ENCODE peak calls at places on chromosomes 2 and 18, in ten cellular contexts. One of them, this sample, is unnamed.

GRCh38 chr2:73175663-73176204 is 26.6 kb upstream of the NOTO start:
- DNase-seq in choroid plexus epithelial cell: peak; percentile 54
- DNase-seq in left ventricle myocardium inferior: peak; percentile 88
- DNase-seq in CD8-positive, alpha-beta T cell: no peak
- DNase-seq in AG09319: no peak
- DNase-seq in endothelial cell: peak; percentile 68
- DNase-seq in prostate gland: peak; percentile 65
- DNase-seq in GM12865: peak; percentile 57
- DNase-seq in fibroblast of pulmonary artery: peak; percentile 63
- DNase-seq in GM13977: peak; percentile 77
- DNase-seq in this sample: peak; percentile 64

GRCh38 chr2:48946444-48947048 is 191.0 kb upstream of the LHCGR start:
- DNase-seq in choroid plexus epithelial cell: peak; percentile 61
- DNase-seq in left ventricle myocardium inferior: no peak
- DNase-seq in CD8-positive, alpha-beta T cell: no peak
- DNase-seq in AG09319: no peak
- DNase-seq in endothelial cell: peak; percentile 32
- DNase-seq in prostate gland: peak; percentile 42
- DNase-seq in GM12865: peak; percentile 68
- DNase-seq in fibroblast of pulmonary artery: peak; percentile 64
- DNase-seq in GM13977: peak; percentile 63
- DNase-seq in this sample: no peak

GRCh38 chr18:48663931-48664847 is 125.4 kb downstream of the CTIF start:
- DNase-seq in choroid plexus epithelial cell: peak; percentile 60
- DNase-seq in left ventricle myocardium inferior: peak; percentile 71
- DNase-seq in CD8-positive, alpha-beta T cell: peak; percentile 22
- DNase-seq in AG09319: peak; percentile 14
- DNase-seq in endothelial cell: peak; percentile 85
- DNase-seq in prostate gland: peak; percentile 59
- DNase-seq in GM12865: peak; percentile 53
- DNase-seq in fibroblast of pulmonary artery: peak; percentile 59
- DNase-seq in GM13977: peak; percentile 74
- DNase-seq in this sample: peak; percentile 35

GRCh38 chr2:173831312-173832229 is 133.6 kb downstream of the SP3 start:
- DNase-seq in choroid plexus epithelial cell: peak; percentile 86
- DNase-seq in left ventricle myocardium inferior: peak; percentile 69
- DNase-seq in CD8-positive, alpha-beta T cell: no peak
- DNase-seq in AG09319: peak; percentile 16
- DNase-seq in endothelial cell: no peak
- DNase-seq in prostate gland: no peak
- DNase-seq in GM12865: no peak
- DNase-seq in fibroblast of pulmonary artery: peak; percentile 71
- DNase-seq in GM13977: no peak
- DNase-seq in this sample: no peak

GRCh38 chr2:234289789-234290188 is 207.1 kb downstream of the ARL4C start:
- DNase-seq in choroid plexus epithelial cell: peak; percentile 89
- DNase-seq in left ventricle myocardium inferior: no peak
- DNase-seq in CD8-positive, alpha-beta T cell: no peak
- DNase-seq in AG09319: no peak
- DNase-seq in endothelial cell: no peak
- DNase-seq in prostate gland: no peak
- DNase-seq in GM12865: peak; percentile 67
- DNase-seq in fibroblast of pulmonary artery: peak; percentile 68
- DNase-seq in GM13977: no peak
- DNase-seq in this sample: peak; percentile 43

GRCh38 chr18:3380384-3380961 is 69.5 kb upstream of the TGIF1 start:
- DNase-seq in choroid plexus epithelial cell: peak; percentile 45
- DNase-seq in left ventricle myocardium inferior: no peak
- DNase-seq in CD8-positive, alpha-beta T cell: no peak
- DNase-seq in AG09319: no peak
- DNase-seq in endothelial cell: no peak
- DNase-seq in prostate gland: no peak
- DNase-seq in GM12865: no peak
- DNase-seq in fibroblast of pulmonary artery: peak; percentile 25
- DNase-seq in GM13977: no peak
- DNase-seq in this sample: no peak

GRCh38 chr2:138959031-138959430 is 178.8 kb upstream of the NXPH2 start:
- DNase-seq in choroid plexus epithelial cell: no peak
- DNase-seq in left ventricle myocardium inferior: no peak
- DNase-seq in CD8-positive, alpha-beta T cell: no peak
- DNase-seq in AG09319: no peak
- DNase-seq in endothelial cell: no peak
- DNase-seq in prostate gland: no peak
- DNase-seq in GM12865: no peak
- DNase-seq in fibroblast of pulmonary artery: no peak
- DNase-seq in GM13977: no peak
- DNase-seq in this sample: no peak

GRCh38 chr2:208033701-208034502 is 8.6 kb upstream of the PLEKHM3 start:
- DNase-seq in choroid plexus epithelial cell: peak; percentile 68
- DNase-seq in left ventricle myocardium inferior: peak; percentile 20
- DNase-seq in CD8-positive, alpha-beta T cell: no peak
- DNase-seq in AG09319: no peak
- DNase-seq in endothelial cell: peak; percentile 12
- DNase-seq in prostate gland: peak; percentile 61
- DNase-seq in GM12865: peak; percentile 82
- DNase-seq in fibroblast of pulmonary artery: peak; percentile 46
- DNase-seq in GM13977: peak; percentile 58
- DNase-seq in this sample: no peak

GRCh38 chr18:73340135-73340934 is 472.5 kb upstream of the NETO1 start:
- DNase-seq in choroid plexus epithelial cell: peak; percentile 72
- DNase-seq in left ventricle myocardium inferior: no peak
- DNase-seq in CD8-positive, alpha-beta T cell: no peak
- DNase-seq in AG09319: no peak
- DNase-seq in endothelial cell: no peak
- DNase-seq in prostate gland: no peak
- DNase-seq in GM12865: no peak
- DNase-seq in fibroblast of pulmonary artery: peak; percentile 5
- DNase-seq in GM13977: no peak
- DNase-seq in this sample: no peak

GRCh38 chr2:22124003-22124402 is 1000.2 kb downstream of the TDRD15 start:
- DNase-seq in choroid plexus epithelial cell: peak; percentile 4
- DNase-seq in left ventricle myocardium inferior: no peak
- DNase-seq in CD8-positive, alpha-beta T cell: no peak
- DNase-seq in AG09319: no peak
- DNase-seq in endothelial cell: no peak
- DNase-seq in prostate gland: no peak
- DNase-seq in GM12865: peak; percentile 2
- DNase-seq in fibroblast of pulmonary artery: peak; percentile 0
- DNase-seq in GM13977: no peak
- DNase-seq in this sample: no peak

GRCh38 chr18:44465337-44465736 is 215.4 kb upstream of the SETBP1 start:
- DNase-seq in choroid plexus epithelial cell: no peak
- DNase-seq in left ventricle myocardium inferior: no peak
- DNase-seq in CD8-positive, alpha-beta T cell: no peak
- DNase-seq in AG09319: no peak
- DNase-seq in endothelial cell: no peak
- DNase-seq in prostate gland: no peak
- DNase-seq in GM12865: no peak
- DNase-seq in fibroblast of pulmonary artery: peak; percentile 2
- DNase-seq in GM13977: no peak
- DNase-seq in this sample: no peak

GRCh38 chr2:121489284-121489683 is 41.4 kb upstream of the RNU4ATAC start:
- DNase-seq in choroid plexus epithelial cell: peak; percentile 92
- DNase-seq in left ventricle myocardium inferior: no peak
- DNase-seq in CD8-positive, alpha-beta T cell: no peak
- DNase-seq in AG09319: no peak
- DNase-seq in endothelial cell: no peak
- DNase-seq in prostate gland: peak; percentile 13
- DNase-seq in GM12865: peak; percentile 21
- DNase-seq in fibroblast of pulmonary artery: peak; percentile 60
- DNase-seq in GM13977: no peak
- DNase-seq in this sample: no peak

GRCh38 chr2:176080540-176081355 is 3.0 kb downstream of the EVX2 start:
- DNase-seq in choroid plexus epithelial cell: no peak
- DNase-seq in left ventricle myocardium inferior: no peak
- DNase-seq in CD8-positive, alpha-beta T cell: no peak
- DNase-seq in AG09319: no peak
- DNase-seq in endothelial cell: peak; percentile 8
- DNase-seq in prostate gland: no peak
- DNase-seq in GM12865: no peak
- DNase-seq in fibroblast of pulmonary artery: no peak
- DNase-seq in GM13977: peak; percentile 38
- DNase-seq in this sample: no peak
- TF ChIP-seq CTCF in choroid plexus epithelial cell: no peak
- TF ChIP-seq CTCF in left ventricle myocardium inferior: no peak
- TF ChIP-seq CTCF in CD8-positive, alpha-beta T cell: no peak
- TF ChIP-seq CTCF in AG09319: no peak
- TF ChIP-seq CTCF in endothelial cell: no peak
- TF ChIP-seq CTCF in prostate gland: no peak
- TF ChIP-seq CTCF in GM12865: no peak
- TF ChIP-seq CTCF in fibroblast of pulmonary artery: no peak
- TF ChIP-seq CTCF in GM13977: no peak
- TF ChIP-seq CTCF in this sample: no peak

GRCh38 chr18:5456577-5457466 is 87.0 kb downstream of the EPB41L3 start:
- DNase-seq in choroid plexus epithelial cell: peak; percentile 84
- DNase-seq in left ventricle myocardium inferior: no peak
- DNase-seq in CD8-positive, alpha-beta T cell: no peak
- DNase-seq in AG09319: no peak
- DNase-seq in endothelial cell: peak; percentile 32
- DNase-seq in prostate gland: no peak
- DNase-seq in GM12865: no peak
- DNase-seq in fibroblast of pulmonary artery: peak; percentile 66
- DNase-seq in GM13977: no peak
- DNase-seq in this sample: no peak
- TF ChIP-seq CTCF in choroid plexus epithelial cell: peak; percentile 59
- TF ChIP-seq CTCF in left ventricle myocardium inferior: peak; percentile 50
- TF ChIP-seq CTCF in CD8-positive, alpha-beta T cell: peak; percentile 14
- TF ChIP-seq CTCF in AG09319: peak; percentile 56
- TF ChIP-seq CTCF in endothelial cell: peak; percentile 50
- TF ChIP-seq CTCF in prostate gland: peak; percentile 36
- TF ChIP-seq CTCF in GM12865: no peak
- TF ChIP-seq CTCF in fibroblast of pulmonary artery: peak; percentile 52
- TF ChIP-seq CTCF in GM13977: no peak
- TF ChIP-seq CTCF in this sample: no peak

GRCh38 chr2:28469947-28470585 is 25.8 kb upstream of the PLB1 start:
- DNase-seq in choroid plexus epithelial cell: no peak
- DNase-seq in left ventricle myocardium inferior: no peak
- DNase-seq in CD8-positive, alpha-beta T cell: no peak
- DNase-seq in AG09319: no peak
- DNase-seq in endothelial cell: no peak
- DNase-seq in prostate gland: no peak
- DNase-seq in GM12865: no peak
- DNase-seq in fibroblast of pulmonary artery: no peak
- DNase-seq in GM13977: no peak
- DNase-seq in this sample: no peak

GRCh38 chr2:28470759-28471158 is 25.1 kb upstream of the PLB1 start:
- DNase-seq in choroid plexus epithelial cell: no peak
- DNase-seq in left ventricle myocardium inferior: no peak
- DNase-seq in CD8-positive, alpha-beta T cell: no peak
- DNase-seq in AG09319: no peak
- DNase-seq in endothelial cell: no peak
- DNase-seq in prostate gland: no peak
- DNase-seq in GM12865: no peak
- DNase-seq in fibroblast of pulmonary artery: no peak
- DNase-seq in GM13977: no peak
- DNase-seq in this sample: no peak

GRCh38 chr2:28471701-28472236 is 24.1 kb upstream of the PLB1 start:
- DNase-seq in choroid plexus epithelial cell: no peak
- DNase-seq in left ventricle myocardium inferior: no peak
- DNase-seq in CD8-positive, alpha-beta T cell: no peak
- DNase-seq in AG09319: no peak
- DNase-seq in endothelial cell: no peak
- DNase-seq in prostate gland: no peak
- DNase-seq in GM12865: no peak
- DNase-seq in fibroblast of pulmonary artery: no peak
- DNase-seq in GM13977: no peak
- DNase-seq in this sample: no peak

GRCh38 chr2:28469304-28469703 is 26.6 kb upstream of the PLB1 start:
- DNase-seq in choroid plexus epithelial cell: no peak
- DNase-seq in left ventricle myocardium inferior: no peak
- DNase-seq in CD8-positive, alpha-beta T cell: no peak
- DNase-seq in AG09319: no peak
- DNase-seq in endothelial cell: no peak
- DNase-seq in prostate gland: no peak
- DNase-seq in GM12865: no peak
- DNase-seq in fibroblast of pulmonary artery: peak; percentile 47
- DNase-seq in GM13977: no peak
- DNase-seq in this sample: no peak

DNA sequence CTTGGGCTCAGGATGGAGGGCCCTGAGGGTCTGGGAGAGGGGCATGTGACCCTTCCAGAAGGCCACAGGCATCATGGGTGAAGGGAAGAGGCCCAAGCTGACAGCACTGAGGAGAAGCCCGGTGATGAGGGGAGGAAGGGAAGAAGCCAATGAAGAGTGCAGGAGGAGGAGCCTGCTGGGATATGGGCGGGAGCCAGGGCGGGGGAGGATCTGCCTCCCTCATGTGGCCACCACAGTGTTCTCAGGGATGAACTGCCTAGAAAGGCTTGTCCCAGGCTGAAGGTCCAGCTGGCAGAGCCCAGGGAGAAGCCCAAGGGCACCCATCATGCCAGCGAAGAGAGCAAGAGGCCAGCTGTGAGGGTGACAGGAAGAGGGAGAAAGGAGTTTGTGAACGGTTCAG is 24.6 kb upstream of the PLB1 start:
- DNase-seq in choroid plexus epithelial cell: no peak
- DNase-seq in left ventricle myocardium inferior: no peak
- DNase-seq in CD8-positive, alpha-beta T cell: no peak
- DNase-seq in AG09319: no peak
- DNase-seq in endothelial cell: no peak
- DNase-seq in prostate gland: no peak
- DNase-seq in GM12865: no peak
- DNase-seq in fibroblast of pulmonary artery: no peak
- DNase-seq in GM13977: no peak
- DNase-seq in this sample: no peak
- TF ChIP-seq CTCF in choroid plexus epithelial cell: no peak
- TF ChIP-seq CTCF in left ventricle myocardium inferior: no peak
- TF ChIP-seq CTCF in CD8-positive, alpha-beta T cell: no peak
- TF ChIP-seq CTCF in AG09319: no peak
- TF ChIP-seq CTCF in endothelial cell: no peak
- TF ChIP-seq CTCF in prostate gland: no peak
- TF ChIP-seq CTCF in GM12865: no peak
- TF ChIP-seq CTCF in fibroblast of pulmonary artery: no peak
- TF ChIP-seq CTCF in GM13977: no peak
- TF ChIP-seq CTCF in this sample: no peak

DNA sequence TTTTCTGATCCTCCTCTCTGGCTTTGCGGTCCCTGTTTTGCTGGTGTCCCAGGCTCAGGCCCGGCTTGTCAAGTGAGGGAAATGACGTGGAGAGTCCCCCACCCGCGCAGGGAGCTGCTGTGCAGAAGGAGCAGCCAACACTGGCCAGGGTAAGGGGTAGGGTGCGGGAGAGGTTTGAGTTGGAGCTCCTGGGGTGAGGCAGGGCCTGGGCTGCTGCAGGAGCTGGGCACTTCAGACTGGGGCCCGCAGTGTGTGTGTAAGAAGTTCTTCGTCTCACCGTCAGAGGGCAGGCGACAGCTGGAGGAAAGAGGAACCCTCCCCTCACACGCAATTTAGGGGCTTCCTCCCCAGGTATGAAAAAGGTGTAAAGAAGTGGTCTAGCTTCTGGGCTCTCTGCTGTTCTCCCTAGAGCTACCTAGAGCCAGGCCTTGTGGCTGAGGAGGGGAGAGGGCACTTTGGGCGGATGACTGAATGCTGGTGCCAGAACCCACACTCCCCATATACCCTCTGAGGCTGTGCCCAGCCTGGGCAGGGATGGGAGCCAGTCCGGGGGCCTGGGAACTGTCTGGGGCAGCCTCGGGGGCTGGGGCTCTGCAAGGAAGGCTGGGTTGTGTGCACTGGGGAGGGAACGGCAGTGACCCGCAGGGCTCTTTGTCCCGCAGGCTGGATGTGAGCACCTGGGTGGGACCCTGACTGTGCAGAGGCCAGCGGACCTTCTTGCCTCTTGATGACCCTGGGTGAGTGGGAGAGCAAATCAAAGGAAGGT is 11.8 kb downstream of the CELF4 start:
- DNase-seq in choroid plexus epithelial cell: no peak
- DNase-seq in left ventricle myocardium inferior: no peak
- DNase-seq in CD8-positive, alpha-beta T cell: no peak
- DNase-seq in AG09319: no peak
- DNase-seq in endothelial cell: peak; percentile 39
- DNase-seq in prostate gland: no peak
- DNase-seq in GM12865: no peak
- DNase-seq in fibroblast of pulmonary artery: no peak
- DNase-seq in GM13977: peak; percentile 32
- DNase-seq in this sample: no peak
- TF ChIP-seq CTCF in choroid plexus epithelial cell: peak; percentile 31
- TF ChIP-seq CTCF in left ventricle myocardium inferior: peak; percentile 40
- TF ChIP-seq CTCF in CD8-positive, alpha-beta T cell: no peak
- TF ChIP-seq CTCF in AG09319: no peak
- TF ChIP-seq CTCF in endothelial cell: peak; percentile 54
- TF ChIP-seq CTCF in prostate gland: no peak
- TF ChIP-seq CTCF in GM12865: peak; percentile 19
- TF ChIP-seq CTCF in fibroblast of pulmonary artery: peak; percentile 29
- TF ChIP-seq CTCF in GM13977: peak; percentile 3
- TF ChIP-seq CTCF in this sample: no peak

This sample was measured in natural killer cell.